ENCODE peak calls at places on chromosomes 11 and 22, in six cellular contexts. U, K, P, T, V and W are unnamed samples.

GRCh38 chr11:95254139-95254704 is 23.2 kb upstream of the SESN3 start:
- DNase-seq in U (peak), K (peak), P (peak), T (peak), V (peak), W (peak)

GRCh38 chr11:126748097-126748756 is 252.3 kb downstream of the KIRREL3 start:
- DNase-seq in U (no peak), K (no peak), P (no peak), T (no peak), V (no peak), W (no peak)

GRCh38 chr11:102810943-102811528 is 13.1 kb upstream of the MMP1 start:
- DNase-seq in U (no peak), K (peak), P (no peak), T (peak), V (no peak), W (no peak)

GRCh38 chr11:34158661-34159060 is 53.2 kb downstream of the NAT10 start:
- DNase-seq in U (no peak), K (no peak), P (no peak), T (no peak), V (no peak), W (no peak)

GRCh38 chr11:48095779-48096470 is 115.6 kb downstream of the PTPRJ start:
- DNase-seq in U (peak), K (no peak), P (no peak), T (no peak), V (peak), W (no peak)

GRCh38 chr11:108142304-108142703 is 20.9 kb downstream of the ACAT1 start:
- DNase-seq in U (no peak), K (no peak), P (no peak), T (no peak), V (no peak), W (no peak)

GRCh38 chr11:79488286-79488685 is 47.5 kb upstream of the TENM4 start:
- DNase-seq in U (no peak), K (no peak), P (no peak), T (no peak), V (no peak), W (no peak)

GRCh38 chr22:50524664-50525103 is 714 bp downstream of the SCO2 start:
- DNase-seq in U (no peak), K (no peak), P (no peak), T (no peak), V (no peak), W (no peak)

GRCh38 chr11:67418476-67419281 is 3.2 kb downstream of the CARNS1 start:
- DNase-seq in U (no peak), K (no peak), P (no peak), T (no peak), V (no peak), W (no peak)

GRCh38 chr11:121500275-121500674 is 47.5 kb upstream of the SORL1-AS1 start:
- DNase-seq in U (no peak), K (no peak), P (no peak), T (no peak), V (no peak), W (no peak)

GRCh38 chr11:109039611-109040010 is 374.7 kb downstream of the DDX10 start:
- DNase-seq in U (no peak), K (no peak), P (no peak), T (no peak), V (no peak), W (no peak)

GRCh38 chr11:35247428-35247827 is 108.5 kb downstream of the CD44 start:
- DNase-seq in U (no peak), K (no peak), P (no peak), T (no peak), V (no peak), W (no peak)

GRCh38 chr22:24424001-24424900 is 3.1 kb upstream of the ADORA2A start:
- DNase-seq in U (no peak), K (no peak), P (no peak), T (no peak), V (no peak), W (no peak)

GRCh38 chr11:18235394-18235926 is 1.1 kb downstream of the SAA4 start:
- DNase-seq in U (no peak), K (no peak), P (no peak), T (no peak), V (no peak), W (no peak)

GRCh38 chr11:2901854-2902783 is 16.5 kb upstream of the CDKN1C start:
- DNase-seq in U (peak), K (peak), P (peak), T (peak), V (peak), W (peak)

GRCh38 chr11:6612008-6612815 is at the start of gene TAF10:
- DNase-seq in U (peak), K (peak), P (peak), T (no peak), V (peak), W (peak)

GRCh38 chr11:390175-390574 is 3.8 kb upstream of the PKP3 start:
- DNase-seq in U (no peak), K (no peak), P (no peak), T (no peak), V (peak), W (no peak)

GRCh38 chr11:27390318-27390958 is 27.4 kb upstream of the CCDC34 start:
- DNase-seq in U (no peak), K (no peak), P (no peak), T (no peak), V (no peak), W (no peak)

GRCh38 chr11:46378811-46379482 is 2.5 kb upstream of the MDK start:
- DNase-seq in U (peak), K (no peak), P (no peak), T (no peak), V (no peak), W (no peak)

GRCh38 chr22:45292675-45293402 is 8.1 kb downstream of the UPK3A start:
- DNase-seq in U (no peak), K (no peak), P (no peak), T (no peak), V (no peak), W (no peak)

GRCh38 chr22:45298934-45299505 is 10.7 kb upstream of the FAM118A start:
- DNase-seq in U (no peak), K (no peak), P (no peak), T (no peak), V (no peak), W (no peak)

GRCh38 chr22:45295492-45295891 is 10.7 kb downstream of the UPK3A start:
- DNase-seq in U (no peak), K (no peak), P (no peak), T (no peak), V (no peak), W (no peak)

GRCh38 chr22:45294030-45294429 is 9.3 kb downstream of the UPK3A start:
- DNase-seq in U (no peak), K (no peak), P (no peak), T (no peak), V (no peak), W (no peak)

DNA sequence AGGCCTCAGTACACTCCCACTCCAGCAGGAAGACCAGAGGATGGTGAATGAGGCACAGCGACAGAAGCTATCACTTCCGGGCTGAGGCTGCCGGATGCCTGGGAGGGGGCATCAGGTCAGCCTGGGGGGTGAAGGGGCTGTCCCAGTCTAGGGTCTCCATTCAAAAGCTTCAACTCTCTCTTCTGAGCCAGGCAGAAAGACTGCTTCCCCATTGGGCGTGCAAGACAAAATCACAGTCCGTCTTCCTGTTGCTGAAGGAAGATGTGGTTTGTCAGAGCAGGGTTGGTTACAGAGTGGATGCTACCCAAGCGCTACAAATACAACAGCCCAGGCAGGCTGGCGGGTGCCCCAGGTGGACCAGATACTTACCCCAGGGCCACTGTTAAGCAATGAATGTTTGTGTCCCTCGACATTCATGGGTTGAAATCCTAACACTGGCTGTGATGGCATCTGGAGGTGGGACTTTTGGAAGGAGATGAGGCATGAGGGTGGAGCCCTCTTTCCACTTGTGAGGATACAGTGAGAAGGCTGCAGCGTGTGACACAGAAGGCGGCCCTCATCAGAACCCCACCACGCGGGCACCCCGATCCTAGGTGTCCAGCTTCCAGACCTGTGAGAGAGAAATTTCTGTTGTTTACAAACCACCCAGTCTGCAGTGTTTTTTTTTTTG is 12.0 kb downstream of the UPK3A start:
- DNase-seq in U (no peak), K (no peak), P (no peak), T (no peak), V (no peak), W (no peak)
- H3K27ac ChIP-seq in U (no peak), K (no peak), P (no peak), T (no peak), V (no peak), W (no peak)

GRCh38 chr22:36391648-36392047 is 3.9 kb upstream of the MYH9 start:
- DNase-seq in U (no peak), K (no peak), P (no peak), T (no peak), V (no peak), W (no peak)
- H3K27ac ChIP-seq in U (no peak), K (no peak), P (no peak), T (no peak), V (no peak), W (no peak)

DNA sequence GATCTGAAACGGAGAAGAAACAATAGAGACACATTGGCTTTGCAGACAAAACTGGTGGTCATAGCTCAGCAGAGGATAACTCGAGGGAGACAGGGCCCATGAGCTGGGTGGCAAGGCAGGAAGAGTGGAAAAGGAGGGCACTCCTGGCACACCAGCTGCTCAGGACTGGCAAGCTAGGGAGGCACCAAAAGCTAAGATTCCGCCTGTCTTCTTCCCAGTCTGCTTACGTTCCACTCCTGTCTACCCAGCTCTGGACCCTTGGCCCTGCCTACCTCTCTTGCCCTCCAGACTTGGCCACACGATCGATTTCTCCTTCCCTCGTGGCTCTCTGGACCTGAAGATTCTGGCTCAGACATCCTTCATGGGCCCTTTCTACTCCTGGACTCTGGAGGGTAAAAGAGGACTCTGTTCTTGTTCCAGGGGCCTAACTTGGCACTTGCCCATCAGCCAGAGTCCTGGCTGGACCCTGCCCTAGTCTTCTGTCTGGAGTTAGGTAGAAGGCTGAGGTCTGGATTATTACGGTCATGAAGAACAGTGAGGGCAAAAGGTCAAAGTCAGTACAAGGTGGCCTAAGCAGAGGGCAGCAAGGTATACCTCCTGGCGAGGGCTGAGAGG is 115.2 kb upstream of the PITPNB start:
- DNase-seq in U (no peak), K (no peak), P (no peak), T (no peak), V (no peak), W (no peak)
- H3K27ac ChIP-seq in U (peak), K (no peak), P (peak), T (no peak), V (no peak), W (no peak)

GRCh38 chr22:39503590-39503989 is 1.5 kb downstream of the MIEF1 start:
- DNase-seq in U (no peak), K (no peak), P (no peak), T (no peak), V (no peak), W (no peak)
- H3K27ac ChIP-seq in U (no peak), K (peak), P (no peak), T (no peak), V (no peak), W (peak)

DNA sequence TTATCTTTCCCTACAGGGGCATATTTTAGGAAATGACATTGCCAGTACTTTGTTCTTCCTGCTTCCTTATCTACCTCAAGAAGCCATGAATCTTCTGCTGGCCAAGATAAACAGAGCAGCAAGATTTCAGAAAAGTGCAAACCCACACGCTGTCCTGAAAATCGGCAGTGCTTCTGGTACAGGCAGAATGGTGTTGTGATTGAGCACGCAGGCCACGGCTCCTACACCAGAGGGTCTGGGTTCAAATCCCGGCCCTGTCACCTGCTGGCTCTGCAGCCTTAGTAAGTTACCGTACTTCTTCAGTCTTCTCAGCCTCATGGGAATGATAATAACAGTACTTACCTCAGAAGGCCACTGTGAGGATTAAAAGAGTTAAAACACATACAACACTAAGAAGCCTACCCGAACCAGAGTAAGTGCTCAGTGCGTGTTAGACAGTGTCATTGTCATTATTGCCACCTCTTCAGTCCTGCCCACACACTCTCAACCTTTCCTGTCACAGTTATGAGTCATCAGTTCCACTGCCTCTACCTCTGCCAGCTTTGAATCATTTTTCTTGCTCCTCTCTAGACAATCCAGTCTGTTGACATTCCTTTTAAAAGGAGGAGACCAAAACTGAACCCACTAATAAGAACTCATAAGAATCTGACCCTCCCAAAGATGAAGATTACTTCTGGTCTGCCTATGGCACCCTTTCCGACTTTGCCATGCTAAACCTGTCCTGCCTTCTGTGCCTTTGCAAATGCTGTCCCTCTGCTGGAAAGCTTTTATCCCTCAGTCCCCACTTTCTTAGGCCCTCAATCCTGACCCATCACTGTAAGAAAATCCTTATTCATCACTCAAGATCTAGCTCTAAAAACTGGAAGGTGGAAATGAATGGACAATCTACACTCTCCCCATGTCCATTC is 10.7 kb downstream of the MPZL3 start:
- DNase-seq in U (no peak), K (no peak), P (no peak), T (no peak), V (no peak), W (peak)
- H3K27ac ChIP-seq in U (peak), K (no peak), P (no peak), T (no peak), V (no peak), W (peak)

GRCh38 chr11:59184876-59185275 is 12.9 kb downstream of the DTX4 start:
- DNase-seq in U (no peak), K (no peak), P (no peak), T (no peak), V (no peak), W (no peak)

GRCh38 chr11:59187020-59187419 is 15.1 kb downstream of the DTX4 start:
- DNase-seq in U (no peak), K (no peak), P (no peak), T (no peak), V (no peak), W (no peak)

GRCh38 chr11:59187587-59187986 is 15.7 kb downstream of the DTX4 start:
- DNase-seq in U (peak), K (no peak), P (no peak), T (no peak), V (no peak), W (no peak)

GRCh38 chr11:59185412-59185811 is 13.5 kb downstream of the DTX4 start:
- DNase-seq in U (no peak), K (no peak), P (no peak), T (no peak), V (no peak), W (no peak)

GRCh38 chr11:59186130-59186594 is 14.2 kb downstream of the DTX4 start:
- DNase-seq in U (no peak), K (no peak), P (no peak), T (no peak), V (peak), W (no peak)
- H3K27ac ChIP-seq in U (peak), K (no peak), P (peak), T (no peak), V (no peak), W (no peak)